ENCODE peak calls at places on chromosomes 11 and 22, in five cellular contexts. One of them, this sample, is unnamed.

GRCh38 chr11:134170909-134171281 is 52.9 kb downstream of the NCAPD3 start:
- DNase-seq in A549: no peak
- DNase-seq in CD8-positive, alpha-beta T cell: no peak
- DNase-seq in CD8-positive, alpha-beta memory T cell: no peak
- DNase-seq in RWPE2: no peak
- DNase-seq in this sample: no peak

GRCh38 chr11:46905806-46906205 is 12.5 kb downstream of the LRP4 start:
- DNase-seq in RWPE2: no peak
- DNase-seq in A549: no peak
- DNase-seq in CD8-positive, alpha-beta T cell: no peak
- DNase-seq in CD8-positive, alpha-beta memory T cell: no peak
- DNase-seq in this sample: no peak

GRCh38 chr22:39477542-39477941 is 20.7 kb downstream of the MGAT3 start:
- DNase-seq in RWPE2: no peak
- DNase-seq in CD8-positive, alpha-beta T cell: no peak
- DNase-seq in A549: no peak
- DNase-seq in CD8-positive, alpha-beta memory T cell: no peak
- DNase-seq in this sample: no peak

GRCh38 chr11:61505640-61506155 is 2.9 kb upstream of the LRRC10B start:
- DNase-seq in CD8-positive, alpha-beta T cell: no peak
- DNase-seq in CD8-positive, alpha-beta memory T cell: no peak
- DNase-seq in RWPE2: no peak
- DNase-seq in A549: no peak
- DNase-seq in this sample: no peak

GRCh38 chr11:83957038-83957900 is 671.1 kb upstream of the CCDC90B start:
- DNase-seq in CD8-positive, alpha-beta T cell: no peak
- DNase-seq in CD8-positive, alpha-beta memory T cell: no peak
- DNase-seq in RWPE2: no peak
- DNase-seq in A549: no peak
- DNase-seq in this sample: no peak

GRCh38 chr11:47274495-47275235 is 4.7 kb downstream of the MADD start:
- DNase-seq in CD8-positive, alpha-beta T cell: no peak
- DNase-seq in RWPE2: no peak
- DNase-seq in CD8-positive, alpha-beta memory T cell: no peak
- DNase-seq in A549: no peak
- DNase-seq in this sample: no peak

GRCh38 chr22:17633998-17634323 is 4.6 kb upstream of the BCL2L13 start:
- DNase-seq in CD8-positive, alpha-beta memory T cell: no peak
- DNase-seq in A549: no peak
- DNase-seq in RWPE2: no peak
- DNase-seq in CD8-positive, alpha-beta T cell: no peak
- DNase-seq in this sample: no peak

GRCh38 chr11:112318193-112318592 is 57.5 kb upstream of the PLET1 start:
- DNase-seq in CD8-positive, alpha-beta memory T cell: no peak
- DNase-seq in RWPE2: no peak
- DNase-seq in CD8-positive, alpha-beta T cell: no peak
- DNase-seq in A549: peak; percentile 19
- DNase-seq in this sample: no peak

GRCh38 chr22:17917490-17917983 is 106.8 kb downstream of the MICAL3 start:
- DNase-seq in RWPE2: no peak
- DNase-seq in CD8-positive, alpha-beta memory T cell: no peak
- DNase-seq in A549: no peak
- DNase-seq in CD8-positive, alpha-beta T cell: no peak
- DNase-seq in this sample: no peak

GRCh38 chr22:46827781-46828180 is 65.3 kb downstream of the TBC1D22A start:
- DNase-seq in RWPE2: no peak
- DNase-seq in A549: no peak
- DNase-seq in CD8-positive, alpha-beta T cell: no peak
- DNase-seq in CD8-positive, alpha-beta memory T cell: no peak
- DNase-seq in this sample: no peak

GRCh38 chr11:13329670-13330401 is 52.2 kb downstream of the BMAL1 start:
- DNase-seq in A549: peak; percentile 13
- DNase-seq in RWPE2: no peak
- DNase-seq in CD8-positive, alpha-beta memory T cell: no peak
- DNase-seq in CD8-positive, alpha-beta T cell: no peak
- DNase-seq in this sample: no peak

GRCh38 chr11:77127969-77128691 is at the start of gene MYO7A:
- DNase-seq in CD8-positive, alpha-beta T cell: no peak
- DNase-seq in A549: no peak
- DNase-seq in RWPE2: no peak
- DNase-seq in CD8-positive, alpha-beta memory T cell: no peak
- DNase-seq in this sample: peak; percentile 7

GRCh38 chr22:30251661-30252226 is 5.2 kb upstream of the LIF start:
- DNase-seq in A549: no peak
- DNase-seq in CD8-positive, alpha-beta T cell: no peak
- DNase-seq in RWPE2: no peak
- DNase-seq in CD8-positive, alpha-beta memory T cell: no peak
- DNase-seq in this sample: no peak

GRCh38 chr11:1260023-1260501 is 37.2 kb downstream of the MUC5B start:
- DNase-seq in CD8-positive, alpha-beta T cell: peak; percentile 20
- DNase-seq in CD8-positive, alpha-beta memory T cell: no peak
- DNase-seq in RWPE2: no peak
- DNase-seq in A549: peak; percentile 48
- DNase-seq in this sample: no peak

GRCh38 chr22:42649261-42650056 is at the start of gene CYB5R3:
- DNase-seq in CD8-positive, alpha-beta memory T cell: peak; percentile 67
- DNase-seq in A549: peak; percentile 65
- DNase-seq in CD8-positive, alpha-beta T cell: peak; percentile 71
- DNase-seq in RWPE2: no peak
- DNase-seq in this sample: no peak

GRCh38 chr11:125494601-125494986 is 1.5 kb downstream of the FEZ1 start:
- DNase-seq in A549: no peak
- DNase-seq in RWPE2: no peak
- DNase-seq in CD8-positive, alpha-beta memory T cell: no peak
- DNase-seq in CD8-positive, alpha-beta T cell: no peak
- DNase-seq in this sample: no peak

GRCh38 chr11:114077482-114078305 is 18.2 kb downstream of the ZBTB16 start:
- DNase-seq in RWPE2: no peak
- DNase-seq in CD8-positive, alpha-beta memory T cell: peak; percentile 59
- DNase-seq in A549: no peak
- DNase-seq in CD8-positive, alpha-beta T cell: peak; percentile 54
- DNase-seq in this sample: no peak

GRCh38 chr11:11691296-11692141 is 69.7 kb upstream of the GALNT18 start:
- DNase-seq in RWPE2: no peak
- DNase-seq in CD8-positive, alpha-beta memory T cell: no peak
- DNase-seq in A549: no peak
- DNase-seq in CD8-positive, alpha-beta T cell: no peak
- DNase-seq in this sample: no peak

GRCh38 chr11:14544611-14545010 is 24.4 kb upstream of the PSMA1 start:
- DNase-seq in RWPE2: no peak
- DNase-seq in CD8-positive, alpha-beta memory T cell: no peak
- DNase-seq in CD8-positive, alpha-beta T cell: no peak
- DNase-seq in A549: no peak
- DNase-seq in this sample: no peak

GRCh38 chr22:41327124-41327523 is 25.8 kb downstream of the ZC3H7B start:
- DNase-seq in CD8-positive, alpha-beta memory T cell: no peak
- DNase-seq in RWPE2: no peak
- DNase-seq in CD8-positive, alpha-beta T cell: no peak
- DNase-seq in A549: no peak
- DNase-seq in this sample: no peak

GRCh38 chr22:42747701-42748513 is 27.2 kb upstream of the A4GALT start:
- DNase-seq in CD8-positive, alpha-beta memory T cell: no peak
- DNase-seq in A549: no peak
- DNase-seq in RWPE2: no peak
- DNase-seq in CD8-positive, alpha-beta T cell: no peak
- DNase-seq in this sample: no peak

GRCh38 chr11:62854825-62855570 is 15.6 kb upstream of the WDR74 start:
- DNase-seq in RWPE2: no peak
- DNase-seq in CD8-positive, alpha-beta T cell: no peak
- DNase-seq in A549: no peak
- DNase-seq in CD8-positive, alpha-beta memory T cell: no peak
- DNase-seq in this sample: no peak

GRCh38 chr11:97909544-97910394 is 1111.0 kb upstream of the CNTN5 start:
- DNase-seq in A549: no peak
- DNase-seq in CD8-positive, alpha-beta T cell: no peak
- DNase-seq in CD8-positive, alpha-beta memory T cell: no peak
- DNase-seq in RWPE2: no peak
- DNase-seq in this sample: no peak

GRCh38 chr11:3163241-3163981 is 1.7 kb downstream of the OSBPL5 start:
- DNase-seq in CD8-positive, alpha-beta memory T cell: no peak
- DNase-seq in A549: no peak
- DNase-seq in RWPE2: peak; percentile 35
- DNase-seq in CD8-positive, alpha-beta T cell: no peak
- DNase-seq in this sample: no peak

GRCh38 chr11:66345316-66345649 is 379 bp upstream of the BRMS1 start:
- DNase-seq in A549: no peak
- DNase-seq in CD8-positive, alpha-beta T cell: no peak
- DNase-seq in CD8-positive, alpha-beta memory T cell: no peak
- DNase-seq in RWPE2: no peak
- DNase-seq in this sample: no peak
- H3K4me3 ChIP-seq in A549: peak overlapping the region; percentile 88
- H3K4me3 ChIP-seq in CD8-positive, alpha-beta T cell: peak overlapping the region; percentile 79
- H3K4me3 ChIP-seq in CD8-positive, alpha-beta memory T cell: peak overlapping the region; percentile 96
- H3K4me3 ChIP-seq in RWPE2: peak overlapping the region; percentile 56
- H3K4me3 ChIP-seq in this sample: peak overlapping the region; percentile 8

GRCh38 chr11:55554169-55554568 is at the start of gene OR4C15:
- DNase-seq in A549: no peak
- DNase-seq in RWPE2: no peak
- DNase-seq in CD8-positive, alpha-beta memory T cell: no peak
- DNase-seq in CD8-positive, alpha-beta T cell: no peak
- DNase-seq in this sample: no peak
- H3K9me3 ChIP-seq in A549: no peaks in the 10 kb centered on the region
- H3K9me3 ChIP-seq in RWPE2: no peaks in the 10 kb centered on the region
- H3K9me3 ChIP-seq in CD8-positive, alpha-beta memory T cell: no peaks in the 10 kb centered on the region
- H3K9me3 ChIP-seq in CD8-positive, alpha-beta T cell: no peaks in the 10 kb centered on the region
- H3K9me3 ChIP-seq in this sample: peaks cover 8% of the 10 kb centered on the region

GRCh38 chr11:27740362-27741024 is 40.2 kb upstream of the BDNF start:
- DNase-seq in RWPE2: no peak
- DNase-seq in A549: no peak
- DNase-seq in CD8-positive, alpha-beta T cell: no peak
- DNase-seq in CD8-positive, alpha-beta memory T cell: no peak
- DNase-seq in this sample: no peak
- H3K27ac ChIP-seq in RWPE2: no peak overlapping the region
- H3K27ac ChIP-seq in A549: no peak overlapping the region
- H3K27ac ChIP-seq in CD8-positive, alpha-beta T cell: no peak overlapping the region
- H3K27ac ChIP-seq in CD8-positive, alpha-beta memory T cell: no peak overlapping the region
- H3K27ac ChIP-seq in this sample: no peak overlapping the region

GRCh38 chr11:27694992-27695391 is 5.3 kb downstream of the BDNF start:
- DNase-seq in A549: no peak
- DNase-seq in CD8-positive, alpha-beta memory T cell: no peak
- DNase-seq in CD8-positive, alpha-beta T cell: no peak
- DNase-seq in RWPE2: no peak
- DNase-seq in this sample: no peak
- H3K4me3 ChIP-seq in A549: no peak overlapping the region
- H3K4me3 ChIP-seq in CD8-positive, alpha-beta memory T cell: no peak overlapping the region
- H3K4me3 ChIP-seq in CD8-positive, alpha-beta T cell: no peak overlapping the region
- H3K4me3 ChIP-seq in RWPE2: no peak overlapping the region
- H3K4me3 ChIP-seq in this sample: no peak overlapping the region

GRCh38 chr22:49551446-49551845 is 276.2 kb downstream of the BRD1 start:
- DNase-seq in A549: no peak
- DNase-seq in CD8-positive, alpha-beta memory T cell: no peak
- DNase-seq in CD8-positive, alpha-beta T cell: no peak
- DNase-seq in RWPE2: no peak
- DNase-seq in this sample: no peak
- H3K9me3 ChIP-seq in A549: no peaks in the 10 kb centered on the region
- H3K9me3 ChIP-seq in CD8-positive, alpha-beta memory T cell: no peaks in the 10 kb centered on the region
- H3K9me3 ChIP-seq in CD8-positive, alpha-beta T cell: no peaks in the 10 kb centered on the region
- H3K9me3 ChIP-seq in RWPE2: no peaks in the 10 kb centered on the region
- H3K9me3 ChIP-seq in this sample: peaks cover 48% of the 10 kb centered on the region

GRCh38 chr22:44668190-44668885 is 33.7 kb upstream of the PRR5 start:
- DNase-seq in A549: no peak
- DNase-seq in CD8-positive, alpha-beta memory T cell: peak; percentile 73
- DNase-seq in CD8-positive, alpha-beta T cell: peak; percentile 42
- DNase-seq in RWPE2: no peak
- DNase-seq in this sample: no peak
- H3K27ac ChIP-seq in A549: peak overlapping the region; percentile 80
- H3K27ac ChIP-seq in CD8-positive, alpha-beta memory T cell: peak overlapping the region; percentile 85
- H3K27ac ChIP-seq in CD8-positive, alpha-beta T cell: peak overlapping the region; percentile 77
- H3K27ac ChIP-seq in RWPE2: no peak overlapping the region
- H3K27ac ChIP-seq in this sample: no peak overlapping the region

GRCh38 chr11:65184146-65184545 is 2.4 kb downstream of the CAPN1 start:
- DNase-seq in CD8-positive, alpha-beta T cell: no peak
- DNase-seq in RWPE2: peak; percentile 54
- DNase-seq in CD8-positive, alpha-beta memory T cell: no peak
- DNase-seq in A549: no peak
- DNase-seq in this sample: no peak
- H3K4me3 ChIP-seq in CD8-positive, alpha-beta T cell: no peak overlapping the region
- H3K4me3 ChIP-seq in RWPE2: peak overlapping the region; percentile 87
- H3K4me3 ChIP-seq in CD8-positive, alpha-beta memory T cell: no peak overlapping the region
- H3K4me3 ChIP-seq in A549: no peak overlapping the region
- H3K4me3 ChIP-seq in this sample: no peak overlapping the region